ENCODE peak calls at places on chromosomes 6 and 20, in four cellular contexts. S is sigmoid colon, Z is DND-41, T is stomach. C is an unnamed sample.

GRCh38 chr6:169162249-169162967 is 91.2 kb downstream of the THBS2 start:
- DNase-seq in S (no peak), Z (no peak), T (peak; percentile 22), C (no peak)

GRCh38 chr6:2134559-2134958 is 110.8 kb downstream of the GMDS start:
- DNase-seq in S (no peak), Z (no peak), T (no peak), C (no peak)

GRCh38 chr20:44069203-44069931 is 117.6 kb downstream of the JPH2 start:
- DNase-seq in S (no peak), Z (peak; percentile 81), T (peak; percentile 30), C (peak; percentile 82)

GRCh38 chr6:25010917-25011625 is 75.3 kb upstream of the RIPOR2 start:
- DNase-seq in S (no peak), Z (no peak), T (no peak), C (no peak)

GRCh38 chr6:106281088-106281487 is 44.5 kb downstream of the ATG5 start:
- DNase-seq in S (no peak), Z (no peak), T (no peak), C (no peak)

GRCh38 chr6:54784021-54784420 is 62.5 kb upstream of the FAM83B start:
- DNase-seq in S (no peak), Z (no peak), T (no peak), C (no peak)

GRCh38 chr6:157786221-157786620 is 36.8 kb upstream of the SNX9 start:
- DNase-seq in S (no peak), Z (no peak), T (no peak), C (no peak)

GRCh38 chr20:5513975-5514516 is 197.3 kb upstream of the PROKR2 start:
- DNase-seq in S (no peak), Z (no peak), T (no peak), C (no peak)

GRCh38 chr20:4787069-4787468 is 65.4 kb downstream of the PRND start:
- DNase-seq in S (no peak), Z (no peak), T (no peak), C (no peak)

GRCh38 chr6:105748737-105749161 is 337.4 kb upstream of the PRDM1 start:
- DNase-seq in S (no peak), Z (no peak), T (no peak), C (no peak)

GRCh38 chr6:150146436-150146835 is 3.6 kb downstream of the PPP1R14C start:
- DNase-seq in S (no peak), Z (no peak), T (no peak), C (no peak)

GRCh38 chr20:61779176-61779965 is 286.3 kb downstream of the TAF4 start:
- DNase-seq in S (no peak), Z (no peak), T (no peak), C (no peak)

GRCh38 chr20:35020108-35021031 is 64.7 kb downstream of the MYH7B start:
- DNase-seq in S (no peak), Z (peak; percentile 3), T (no peak), C (no peak)

GRCh38 chr20:23235173-23236027 is 115.2 kb upstream of the NXT1 start:
- DNase-seq in S (no peak), Z (no peak), T (peak; percentile 66), C (peak; percentile 65)

GRCh38 chr6:129717287-129717686 is 7.3 kb upstream of the ARHGAP18 start:
- DNase-seq in S (no peak), Z (no peak), T (no peak), C (no peak)

GRCh38 chr20:62364911-62365736 is 2.0 kb downstream of the LAMA5 start:
- DNase-seq in S (peak; percentile 91), Z (no peak), T (peak; percentile 56), C (no peak)

GRCh38 chr6:23445157-23445710 is 680.8 kb upstream of the NRSN1 start:
- DNase-seq in S (no peak), Z (no peak), T (no peak), C (no peak)

GRCh38 chr6:43713611-43714310 is 26.2 kb upstream of the MRPS18A start:
- DNase-seq in S (peak; percentile 51), Z (no peak), T (no peak), C (peak; percentile 52)

GRCh38 chr6:43125119-43125518 is 46.0 kb upstream of the SRF start:
- DNase-seq in S (no peak), Z (no peak), T (no peak), C (no peak)

GRCh38 chr6:74128536-74128935 is 432.5 kb downstream of the CD109 start:
- DNase-seq in S (no peak), Z (no peak), T (no peak), C (no peak)

GRCh38 chr6:163570579-163571231 is 156.2 kb downstream of the QKI start:
- DNase-seq in S (no peak), Z (no peak), T (no peak), C (no peak)

GRCh38 chr20:17281478-17281877 is 54.6 kb downstream of the PCSK2 start:
- DNase-seq in S (no peak), Z (peak; percentile 26), T (no peak), C (peak; percentile 47)

GRCh38 chr6:48389146-48390043 is 278.4 kb upstream of the PTCHD4 start:
- DNase-seq in S (no peak), Z (no peak), T (no peak), C (no peak)

GRCh38 chr6:74568851-74569250 is 637.0 kb downstream of the COL12A1 start:
- DNase-seq in S (no peak), Z (no peak), T (no peak), C (no peak)

GRCh38 chr6:148414836-148415235 is 72.2 kb downstream of the SASH1 start:
- DNase-seq in S (no peak), Z (no peak), T (no peak), C (no peak)
- H3K4me3 ChIP-seq in S (no peak overlapping the region), Z (no peak overlapping the region), T (no peak overlapping the region), C (no peak overlapping the region)

DNA sequence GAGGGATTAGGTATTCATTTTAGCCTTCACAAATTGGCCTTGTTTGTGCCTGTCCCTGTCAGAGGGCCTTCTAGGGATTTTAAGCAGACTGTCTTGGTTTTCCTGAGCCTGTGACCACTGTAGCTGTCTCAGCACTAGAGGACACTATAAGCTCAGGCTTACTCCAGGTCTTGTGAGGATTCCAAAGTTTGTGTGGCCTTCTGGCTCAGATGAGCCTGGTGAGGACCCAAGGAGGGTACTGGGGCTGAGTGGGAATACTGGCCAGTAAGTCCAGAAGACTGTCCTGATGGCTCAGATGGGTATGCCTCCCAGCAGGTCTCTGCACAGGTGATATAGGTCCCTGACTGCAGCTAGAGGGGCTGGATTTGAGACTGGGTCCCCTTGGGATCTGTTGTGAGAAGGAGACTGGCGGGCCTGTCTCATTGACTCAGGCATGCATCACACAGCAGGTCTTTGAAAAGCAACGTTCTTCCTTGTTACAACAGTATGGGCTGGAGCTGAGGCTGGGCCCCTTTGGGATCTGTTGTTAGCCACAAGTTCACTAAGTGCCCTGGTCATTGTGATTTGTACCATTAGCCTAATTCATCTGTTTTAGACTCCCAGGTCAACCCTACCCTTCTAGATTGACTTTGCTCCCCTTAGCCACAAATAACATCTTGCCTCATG is 26.3 kb upstream of the TFB1M start:
- DNase-seq in S (no peak), Z (no peak), T (no peak), C (peak; percentile 67)
- TF ChIP-seq CTCF in S (no peak), Z (no peak), T (no peak), C (peak; percentile 42)

GRCh38 chr6:8193541-8193940 is 91.2 kb upstream of the EEF1E1 start:
- DNase-seq in S (no peak), Z (no peak), T (no peak), C (no peak)

GRCh38 chr6:8191629-8192028 is 89.3 kb upstream of the EEF1E1 start:
- DNase-seq in S (no peak), Z (no peak), T (no peak), C (no peak)

GRCh38 chr6:8194499-8194898 is 92.2 kb upstream of the EEF1E1 start:
- DNase-seq in S (no peak), Z (no peak), T (no peak), C (no peak)

GRCh38 chr6:8192597-8192996 is 90.2 kb upstream of the EEF1E1 start:
- DNase-seq in S (no peak), Z (no peak), T (no peak), C (no peak)

GRCh38 chr6:8192067-8192466 is 89.7 kb upstream of the EEF1E1 start:
- DNase-seq in S (no peak), Z (no peak), T (no peak), C (no peak)
- H3K4me3 ChIP-seq in S (no peak overlapping the region), Z (no peak overlapping the region), T (no peak overlapping the region), C (no peak overlapping the region)

GRCh38 chr20:50794846-50795634 is at the start of gene BCAS4:
- DNase-seq in S (peak; percentile 83), Z (peak; percentile 70), T (peak; percentile 84), C (peak; percentile 95)
- TF ChIP-seq CTCF in S (no peak), Z (peak; percentile 96), T (peak; percentile 88), C (peak; percentile 87)